ENCODE peak calls at places on chromosomes 3 and 15, in ten cellular contexts. I is NCI-H510A treated with DMSO at 0.1 percent for 48 hours; E is RPMI7951; R is uterus; X is spleen; L is hepatic stellate cell; S is HuH-7.5; V is activated gamma-delta T cell treated with Interleukin-2 at 50 U/mL for 16 hours; A is GM23248; J is naive thymus-derived CD8-positive, alpha-beta T cell. Z is an unnamed sample.

GRCh38 chr15:33013827-33014445 is 180.6 kb downstream of the FMN1 start:
- DNase-seq in I (no peak), E (peak), R (no peak), X (no peak), L (peak), S (no peak), V (no peak), A (peak), J (no peak), Z (no peak)

GRCh38 chr15:69818529-69818928 is 279.2 kb downstream of the TLE3 start:
- DNase-seq in I (no peak), E (no peak), R (no peak), X (no peak), L (no peak), S (no peak), V (no peak), A (peak), J (no peak), Z (peak)

GRCh38 chr3:139588450-139588849 is 48.9 kb upstream of the RBP1 start:
- DNase-seq in I (no peak), E (no peak), R (no peak), X (no peak), L (no peak), S (peak), V (no peak), A (no peak), J (no peak), Z (no peak)

GRCh38 chr3:166837535-166837934 is 542.6 kb downstream of the ZBBX start:
- DNase-seq in I (no peak), E (peak), R (no peak), X (no peak), L (no peak), S (peak), V (no peak), A (no peak), J (no peak), Z (no peak)

GRCh38 chr3:71226565-71227281 is 356.8 kb downstream of the FOXP1 start:
- DNase-seq in I (no peak), E (peak), R (no peak), X (peak), L (peak), S (no peak), V (peak), A (peak), J (peak), Z (peak)

GRCh38 chr3:101809178-101810022 is 30.4 kb downstream of the NXPE3 start:
- DNase-seq in I (peak), E (peak), R (no peak), X (no peak), L (peak), S (no peak), V (peak), A (peak), J (peak), Z (no peak)

GRCh38 chr15:28106294-28107110 is 7.4 kb upstream of the OCA2 start:
- DNase-seq in I (no peak), E (no peak), R (no peak), X (peak), L (peak), S (peak), V (no peak), A (peak), J (peak), Z (peak)

GRCh38 chr3:188578579-188579363 is 424.8 kb downstream of the LPP start:
- DNase-seq in I (no peak), E (peak), R (peak), X (no peak), L (peak), S (no peak), V (no peak), A (peak), J (no peak), Z (peak)

GRCh38 chr3:38646630-38647029 is 2.9 kb downstream of the SCN5A start:
- DNase-seq in I (no peak), E (peak), R (no peak), X (peak), L (peak), S (peak), V (no peak), A (peak), J (no peak), Z (no peak)

GRCh38 chr3:29344154-29344553 is 63.3 kb downstream of the RBMS3 start:
- DNase-seq in I (no peak), E (no peak), R (no peak), X (no peak), L (no peak), S (no peak), V (no peak), A (no peak), J (no peak), Z (no peak)

GRCh38 chr3:112390783-112391641 is 58.1 kb downstream of the CD200 start:
- DNase-seq in I (no peak), E (peak), R (no peak), X (no peak), L (peak), S (no peak), V (no peak), A (peak), J (peak), Z (no peak)

GRCh38 chr3:105691633-105692032 is 177.2 kb downstream of the CBLB start:
- DNase-seq in I (no peak), E (no peak), R (no peak), X (no peak), L (no peak), S (no peak), V (no peak), A (peak), J (no peak), Z (no peak)

GRCh38 chr15:45378149-45378912 is at the start of gene GATM:
- DNase-seq in I (peak), E (peak), R (peak), X (peak), L (peak), S (peak), V (peak), A (peak), J (peak), Z (peak)

GRCh38 chr3:12638105-12638504 is 25.8 kb downstream of the RAF1 start:
- DNase-seq in I (no peak), E (peak), R (no peak), X (no peak), L (no peak), S (no peak), V (no peak), A (peak), J (no peak), Z (no peak)

GRCh38 chr3:46865034-46865507 is 1.8 kb upstream of the MYL3 start:
- DNase-seq in I (no peak), E (peak), R (no peak), X (peak), L (no peak), S (no peak), V (no peak), A (peak), J (no peak), Z (peak)

GRCh38 chr15:28907338-28907961 is 21.7 kb downstream of the APBA2 start:
- DNase-seq in I (no peak), E (no peak), R (no peak), X (peak), L (no peak), S (no peak), V (no peak), A (no peak), J (no peak), Z (peak)

GRCh38 chr3:159987291-159987711 is 1.3 kb upstream of the IL12A start:
- DNase-seq in I (no peak), E (peak), R (no peak), X (no peak), L (no peak), S (no peak), V (no peak), A (peak), J (no peak), Z (no peak)

GRCh38 chr15:90610220-90610619 is 80.5 kb downstream of the CRTC3 start:
- DNase-seq in I (no peak), E (no peak), R (no peak), X (no peak), L (peak), S (no peak), V (no peak), A (peak), J (no peak), Z (no peak)

GRCh38 chr3:179591313-179591712 is 13.1 kb downstream of the MRPL47 start:
- DNase-seq in I (no peak), E (no peak), R (no peak), X (no peak), L (peak), S (no peak), V (no peak), A (no peak), J (no peak), Z (no peak)

GRCh38 chr3:178996399-178996798 is 75.2 kb downstream of the ZMAT3 start:
- DNase-seq in I (no peak), E (no peak), R (no peak), X (no peak), L (no peak), S (no peak), V (no peak), A (no peak), J (no peak), Z (no peak)

GRCh38 chr15:100775581-100776185 is 103.9 kb upstream of the ALDH1A3 start:
- DNase-seq in I (no peak), E (no peak), R (no peak), X (no peak), L (no peak), S (no peak), V (no peak), A (no peak), J (no peak), Z (peak)

GRCh38 chr3:53719796-53720195 is 126.4 kb downstream of the CHDH start:
- DNase-seq in I (no peak), E (no peak), R (no peak), X (no peak), L (no peak), S (no peak), V (no peak), A (no peak), J (no peak), Z (no peak)

GRCh38 chr15:48392356-48392755 is 61.1 kb downstream of the DUT start:
- DNase-seq in I (no peak), E (no peak), R (peak), X (no peak), L (no peak), S (no peak), V (no peak), A (peak), J (no peak), Z (peak)

GRCh38 chr15:96331141-96331941 is 841 bp downstream of the NR2F2 start:
- DNase-seq in I (no peak), E (peak), R (peak), X (no peak), L (peak), S (peak), V (no peak), A (peak), J (no peak), Z (no peak)

GRCh38 chr15:58357529-58358476 is 74.0 kb upstream of the LIPC start:
- DNase-seq in I (no peak), E (no peak), R (no peak), X (no peak), L (no peak), S (no peak), V (no peak), A (peak), J (peak), Z (no peak)

GRCh38 chr15:99732711-99733267 is 448 bp downstream of the LYSMD4 start:
- DNase-seq in I (no peak), E (no peak), R (peak), X (peak), L (no peak), S (peak), V (no peak), A (no peak), J (no peak), Z (peak)